ENCODE peak calls at places on chromosomes 1 and 21, in six cellular contexts. L, U, F, O, A and Z are unnamed samples.
A peak's percentile ranks its signal among the peaks of the same experiment; 100 is the strongest.

GRCh38 chr1:58764294-58764978 is 19.4 kb downstream of the JUN start:
- DNase-seq in L (no peak), U (no peak), F (no peak), O (no peak), A (no peak), Z (no peak)

GRCh38 chr1:218617986-218618385 is 272.9 kb downstream of the TGFB2 start:
- DNase-seq in L (no peak), U (no peak), F (no peak), O (no peak), A (no peak), Z (no peak)

GRCh38 chr1:82464362-82464931 is 663.7 kb downstream of the ADGRL2 start:
- DNase-seq in L (no peak), U (no peak), F (no peak), O (peak; percentile 3), A (peak; percentile 51), Z (no peak)

GRCh38 chr21:37231247-37231645 is 35.9 kb downstream of the VPS26C start:
- DNase-seq in L (no peak), U (no peak), F (no peak), O (no peak), A (peak; percentile 23), Z (no peak)

GRCh38 chr1:44408181-44409018 is 3.3 kb downstream of the RNF220 start:
- DNase-seq in L (no peak), U (peak; percentile 11), F (no peak), O (peak; percentile 91), A (no peak), Z (no peak)

GRCh38 chr1:198641506-198641905 is 2.7 kb downstream of the PTPRC start:
- DNase-seq in L (no peak), U (no peak), F (no peak), O (no peak), A (no peak), Z (no peak)

GRCh38 chr1:16960560-16961296 is 19.7 kb downstream of the MFAP2 start:
- DNase-seq in L (peak; percentile 90), U (peak; percentile 59), F (peak; percentile 90), O (peak; percentile 97), A (peak; percentile 96), Z (peak; percentile 77)

GRCh38 chr21:17461582-17461981 is 51.3 kb upstream of the CXADR start:
- DNase-seq in L (no peak), U (peak; percentile 74), F (no peak), O (no peak), A (no peak), Z (no peak)

GRCh38 chr21:25133939-25134338 is 473.3 kb downstream of the MRPL39 start:
- DNase-seq in L (no peak), U (no peak), F (no peak), O (no peak), A (no peak), Z (no peak)

GRCh38 chr1:110634455-110635281 is 28.5 kb upstream of the KCNA2 start:
- DNase-seq in L (peak; percentile 75), U (no peak), F (peak; percentile 93), O (no peak), A (peak; percentile 84), Z (no peak)

GRCh38 chr21:41611966-41612606 is 104.1 kb upstream of the TMPRSS2 start:
- DNase-seq in L (peak; percentile 64), U (peak; percentile 28), F (peak; percentile 42), O (peak; percentile 73), A (peak; percentile 75), Z (no peak)
- H3K27ac ChIP-seq in L (peak overlapping the region; percentile 94), U (no peak overlapping the region), F (peak overlapping the region; percentile 77), O (no peak overlapping the region), A (no peak overlapping the region), Z (no peak overlapping the region)

GRCh38 chr1:3634059-3634800 is 9.4 kb downstream of the TPRG1L start:
- DNase-seq in L (no peak), U (no peak), F (no peak), O (no peak), A (no peak), Z (no peak)
- H3K36me3 ChIP-seq in L (peaks cover 96% of the 10 kb centered on the region), U (peaks cover 62% of the 10 kb centered on the region), F (peaks cover 94% of the 10 kb centered on the region), O (peaks cover 13% of the 10 kb centered on the region), A (peaks cover 96% of the 10 kb centered on the region), Z (peaks cover 31% of the 10 kb centered on the region)

GRCh38 chr21:28257276-28257675 is 735.4 kb downstream of the LTN1 start:
- DNase-seq in L (no peak), U (peak; percentile 48), F (no peak), O (no peak), A (no peak), Z (no peak)
- H3K27ac ChIP-seq in L (no peak overlapping the region), U (peak overlapping the region; percentile 84), F (no peak overlapping the region), O (no peak overlapping the region), A (no peak overlapping the region), Z (no peak overlapping the region)

GRCh38 chr1:154590756-154591155 is 17.2 kb downstream of the ADAR start:
- DNase-seq in L (no peak), U (no peak), F (no peak), O (no peak), A (no peak), Z (no peak)
- H3K36me3 ChIP-seq in L (peaks cover 99% of the 10 kb centered on the region), U (peaks cover 96% of the 10 kb centered on the region), F (peaks cover 99% of the 10 kb centered on the region), O (peaks cover 93% of the 10 kb centered on the region), A (peaks cover 98% of the 10 kb centered on the region), Z (peaks cover 84% of the 10 kb centered on the region)

GRCh38 chr1:46708121-46708520 is 10.8 kb downstream of the EFCAB14 start:
- DNase-seq in L (no peak), U (no peak), F (no peak), O (no peak), A (no peak), Z (no peak)
- H3K27ac ChIP-seq in L (no peak overlapping the region), U (no peak overlapping the region), F (no peak overlapping the region), O (no peak overlapping the region), A (no peak overlapping the region), Z (no peak overlapping the region)

GRCh38 chr1:228084797-228085196 is 2.3 kb downstream of the ARF1 start:
- DNase-seq in L (no peak), U (no peak), F (no peak), O (no peak), A (no peak), Z (no peak)
- H3K36me3 ChIP-seq in L (peaks cover 5% of the 10 kb centered on the region), U (peaks cover 32% of the 10 kb centered on the region), F (no peaks in the 10 kb centered on the region), O (no peaks in the 10 kb centered on the region), A (no peaks in the 10 kb centered on the region), Z (no peaks in the 10 kb centered on the region)

GRCh38 chr1:235999259-235999925 is 65.5 kb downstream of the NID1 start:
- DNase-seq in L (peak; percentile 46), U (no peak), F (no peak), O (no peak), A (no peak), Z (peak; percentile 71)
- H3K27ac ChIP-seq in L (no peak overlapping the region), U (no peak overlapping the region), F (peak overlapping the region; percentile 40), O (no peak overlapping the region), A (peak overlapping the region; percentile 60), Z (peak overlapping the region; percentile 42)

GRCh38 chr1:32055426-32055825 is 17.3 kb upstream of the TMEM39B start:
- DNase-seq in L (no peak), U (no peak), F (no peak), O (no peak), A (no peak), Z (no peak)

GRCh38 chr1:32051706-32052105 is 21.0 kb upstream of the TMEM39B start:
- DNase-seq in L (no peak), U (no peak), F (no peak), O (no peak), A (no peak), Z (no peak)

GRCh38 chr1:32048440-32048839 is 24.3 kb upstream of the TMEM39B start:
- DNase-seq in L (no peak), U (no peak), F (no peak), O (no peak), A (no peak), Z (no peak)

GRCh38 chr1:32056598-32056997 is 16.1 kb upstream of the TMEM39B start:
- DNase-seq in L (no peak), U (no peak), F (no peak), O (no peak), A (no peak), Z (no peak)

DNA sequence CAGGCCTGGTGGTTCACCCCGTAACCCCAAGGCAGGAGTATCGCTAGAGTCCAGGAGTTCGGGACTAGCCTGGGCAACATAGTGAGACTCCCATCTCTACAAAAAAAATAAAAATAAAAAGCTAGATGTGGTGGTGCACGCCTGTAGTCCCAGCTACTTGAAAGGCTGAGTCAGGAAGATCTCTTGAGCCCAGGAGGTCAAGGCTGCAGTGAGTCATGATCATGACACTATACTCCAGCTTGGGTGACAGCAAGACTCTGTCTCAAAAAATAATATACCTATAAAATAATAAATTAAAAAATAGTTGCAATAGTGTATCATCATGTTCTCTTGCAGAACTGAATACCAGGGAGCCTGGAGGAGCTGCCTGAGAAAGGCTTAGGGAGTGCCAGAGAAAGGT is 19.9 kb upstream of the TMEM39B start:
- DNase-seq in L (no peak), U (no peak), F (no peak), O (no peak), A (no peak), Z (no peak)
- H3K36me3 ChIP-seq in L (peaks cover 57% of the 10 kb centered on the region), U (peaks cover 64% of the 10 kb centered on the region), F (peaks cover 76% of the 10 kb centered on the region), O (peaks cover 72% of the 10 kb centered on the region), A (peaks cover 74% of the 10 kb centered on the region), Z (peaks cover 50% of the 10 kb centered on the region)

GRCh38 chr1:27152004-27152828 is 2.7 kb downstream of the SLC9A1 start:
- DNase-seq in L (no peak), U (no peak), F (no peak), O (no peak), A (no peak), Z (no peak)

GRCh38 chr1:27149714-27150113 is 5.2 kb downstream of the SLC9A1 start:
- DNase-seq in L (no peak), U (no peak), F (no peak), O (no peak), A (no peak), Z (no peak)

GRCh38 chr1:27150183-27150582 is 4.7 kb downstream of the SLC9A1 start:
- DNase-seq in L (no peak), U (no peak), F (no peak), O (no peak), A (no peak), Z (no peak)

GRCh38 chr1:27149084-27149483 is 5.8 kb downstream of the SLC9A1 start:
- DNase-seq in L (no peak), U (no peak), F (no peak), O (no peak), A (no peak), Z (no peak)

DNA sequence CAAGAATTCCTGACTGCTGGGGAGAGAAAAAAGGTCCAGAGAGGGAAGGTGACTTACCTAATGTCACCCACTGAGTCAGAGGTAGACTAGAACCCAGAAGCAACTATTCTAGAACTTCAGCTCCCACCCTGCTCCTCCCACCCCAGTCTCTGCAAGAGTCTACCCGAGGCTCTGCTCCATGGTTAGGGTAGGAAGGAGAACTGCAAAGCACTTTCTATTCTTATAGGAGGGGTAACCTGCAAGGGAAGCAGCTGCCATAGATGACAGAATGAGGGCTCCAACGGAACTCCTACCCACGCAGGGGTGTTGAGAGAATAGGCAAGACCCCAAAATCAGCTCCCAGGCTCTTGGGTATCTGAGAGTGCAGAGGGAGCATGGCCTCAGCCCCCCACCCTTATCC is 4.3 kb downstream of the SLC9A1 start:
- DNase-seq in L (no peak), U (no peak), F (no peak), O (no peak), A (no peak), Z (no peak)
- H3K27ac ChIP-seq in L (peak overlapping the region; percentile 49), U (no peak overlapping the region), F (peak overlapping the region; percentile 65), O (no peak overlapping the region), A (no peak overlapping the region), Z (no peak overlapping the region)